ENCODE peak calls at places on chromosomes 5 and 9, in five cellular contexts. O, U, V, Y and E are unnamed samples. For H3K36me3, the result is how much of the 10 kb centered on the place peaks cover.

GRCh38 chr5:94698189-94698588 is 79.7 kb downstream of the SLF1 start:
- DNase-seq in U (no peak), Y (no peak), O (no peak), V (no peak), E (no peak)

GRCh38 chr5:133480366-133480765 is 132.0 kb downstream of the FSTL4 start:
- DNase-seq in Y (no peak), V (no peak), O (no peak), U (no peak), E (no peak)

GRCh38 chr5:93579561-93580386 is 1.2 kb downstream of the NR2F1-AS1 start:
- DNase-seq in Y (no peak), O (no peak), V (no peak), U (peak), E (no peak)

GRCh38 chr9:130662927-130663257 is 1.5 kb upstream of the PRDM12 start:
- DNase-seq in Y (no peak), O (no peak), U (no peak), V (no peak), E (no peak)

GRCh38 chr9:93827545-93828330 is 127.4 kb downstream of the BARX1 start:
- DNase-seq in V (peak), U (peak), Y (peak), O (peak), E (no peak)

GRCh38 chr9:104304925-104305324 is 199.1 kb upstream of the OR13F1 start:
- DNase-seq in Y (no peak), U (no peak), V (no peak), O (no peak), E (no peak)

GRCh38 chr5:62606878-62607277 is 28.3 kb downstream of the LRRC70 start:
- DNase-seq in U (no peak), O (no peak), V (no peak), Y (no peak), E (no peak)

GRCh38 chr5:135443329-135443960 is 3.7 kb downstream of the DCANP1 start:
- DNase-seq in O (peak), U (no peak), Y (no peak), V (no peak), E (no peak)

GRCh38 chr5:179033004-179033580 is 9.5 kb downstream of the ZNF879 start:
- DNase-seq in V (no peak), U (no peak), O (no peak), Y (no peak), E (no peak)
- H3K36me3 ChIP-seq in V (under half), U (half or more), O (half or more), Y (under half), E (under half)

GRCh38 chr5:171413153-171413910 is 6.1 kb upstream of the FGF18 start:
- DNase-seq in V (no peak), U (no peak), O (no peak), Y (no peak), E (no peak)
- H3K36me3 ChIP-seq in V (under half), U (half or more), O (half or more), Y (half or more), E (under half)

GRCh38 chr9:32468740-32469139 is 57.3 kb downstream of the RIGI start:
- DNase-seq in Y (no peak), O (no peak), V (no peak), U (no peak), E (no peak)

GRCh38 chr9:32463500-32463899 is 62.5 kb downstream of the RIGI start:
- DNase-seq in V (no peak), O (no peak), U (no peak), Y (no peak), E (no peak)
- H3K36me3 ChIP-seq in V (under half), O (half or more), U (half or more), Y (half or more), E (under half)

GRCh38 chr9:35054871-35055644 is 17.4 kb downstream of the VCP start:
- DNase-seq in Y (no peak), V (no peak), O (no peak), U (no peak), E (no peak)

GRCh38 chr9:35056571-35057270 is 15.7 kb downstream of the VCP start:
- DNase-seq in Y (no peak), O (no peak), V (no peak), U (no peak), E (no peak)

GRCh38 chr9:35057271-35057620 is 15.2 kb downstream of the VCP start:
- DNase-seq in O (no peak), V (no peak), Y (no peak), U (no peak), E (no peak)

GRCh38 chr9:35060548-35061207 is 11.7 kb downstream of the VCP start:
- DNase-seq in U (no peak), V (no peak), O (no peak), Y (no peak), E (no peak)

DNA sequence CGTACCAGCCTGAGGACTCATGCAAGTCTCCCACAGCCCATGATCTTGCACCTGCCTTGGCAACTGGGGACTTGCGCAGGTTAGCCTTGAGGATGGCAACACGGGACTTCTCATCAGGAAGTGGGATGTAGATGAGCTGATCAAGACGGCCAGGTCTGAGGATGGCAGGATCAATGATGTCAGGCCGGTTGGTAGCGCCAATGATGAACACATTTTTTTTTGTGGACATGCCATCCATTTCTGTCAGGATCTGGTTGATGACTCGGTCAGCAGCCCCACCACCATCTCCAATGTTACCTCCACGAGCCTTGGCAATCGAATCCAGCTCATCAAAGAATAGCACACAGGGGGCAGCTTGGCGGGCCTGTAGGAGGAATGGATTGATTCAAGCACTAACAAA is 13.0 kb downstream of the VCP start:
- DNase-seq in Y (no peak), O (no peak), V (no peak), U (no peak), E (no peak)
- H3K36me3 ChIP-seq in Y (half or more), O (half or more), V (under half), U (half or more), E (half or more)

DNA sequence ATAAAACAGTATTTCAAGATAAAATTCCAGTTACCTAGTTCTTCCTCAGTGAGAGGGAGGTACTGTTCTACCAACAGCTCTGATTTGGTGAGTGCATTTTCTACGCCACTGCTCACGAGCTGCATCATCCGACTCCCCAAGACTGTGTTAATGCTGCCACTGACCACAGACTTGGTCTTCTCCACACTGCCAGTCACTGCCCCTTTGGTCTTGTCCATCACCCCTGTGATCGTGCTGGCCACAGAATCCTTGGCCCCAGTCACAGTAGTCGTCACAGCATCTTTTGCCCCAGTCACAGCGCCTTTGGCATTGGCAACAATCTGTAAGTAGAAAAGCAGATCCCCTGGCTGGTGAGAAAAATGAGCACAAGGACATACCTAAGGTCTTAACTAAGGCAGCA is 6.4 kb downstream of the PLIN2 start:
- DNase-seq in O (no peak), Y (no peak), U (no peak), V (no peak), E (no peak)
- H3K36me3 ChIP-seq in O (half or more), Y (half or more), U (half or more), V (under half), E (under half)

GRCh38 chr9:137783521-137783920 is 94.1 kb upstream of the CACNA1B start:
- DNase-seq in U (no peak), Y (no peak), V (no peak), O (no peak), E (no peak)

GRCh38 chr9:137784046-137784445 is 93.5 kb upstream of the CACNA1B start:
- DNase-seq in U (no peak), Y (no peak), O (no peak), V (no peak), E (no peak)

GRCh38 chr9:137785704-137786161 is 91.8 kb upstream of the CACNA1B start:
- DNase-seq in U (no peak), O (no peak), V (peak), Y (no peak), E (no peak)

GRCh38 chr9:137786511-137786920 is 91.1 kb upstream of the CACNA1B start:
- DNase-seq in O (no peak), V (no peak), U (no peak), Y (no peak), E (no peak)

DNA sequence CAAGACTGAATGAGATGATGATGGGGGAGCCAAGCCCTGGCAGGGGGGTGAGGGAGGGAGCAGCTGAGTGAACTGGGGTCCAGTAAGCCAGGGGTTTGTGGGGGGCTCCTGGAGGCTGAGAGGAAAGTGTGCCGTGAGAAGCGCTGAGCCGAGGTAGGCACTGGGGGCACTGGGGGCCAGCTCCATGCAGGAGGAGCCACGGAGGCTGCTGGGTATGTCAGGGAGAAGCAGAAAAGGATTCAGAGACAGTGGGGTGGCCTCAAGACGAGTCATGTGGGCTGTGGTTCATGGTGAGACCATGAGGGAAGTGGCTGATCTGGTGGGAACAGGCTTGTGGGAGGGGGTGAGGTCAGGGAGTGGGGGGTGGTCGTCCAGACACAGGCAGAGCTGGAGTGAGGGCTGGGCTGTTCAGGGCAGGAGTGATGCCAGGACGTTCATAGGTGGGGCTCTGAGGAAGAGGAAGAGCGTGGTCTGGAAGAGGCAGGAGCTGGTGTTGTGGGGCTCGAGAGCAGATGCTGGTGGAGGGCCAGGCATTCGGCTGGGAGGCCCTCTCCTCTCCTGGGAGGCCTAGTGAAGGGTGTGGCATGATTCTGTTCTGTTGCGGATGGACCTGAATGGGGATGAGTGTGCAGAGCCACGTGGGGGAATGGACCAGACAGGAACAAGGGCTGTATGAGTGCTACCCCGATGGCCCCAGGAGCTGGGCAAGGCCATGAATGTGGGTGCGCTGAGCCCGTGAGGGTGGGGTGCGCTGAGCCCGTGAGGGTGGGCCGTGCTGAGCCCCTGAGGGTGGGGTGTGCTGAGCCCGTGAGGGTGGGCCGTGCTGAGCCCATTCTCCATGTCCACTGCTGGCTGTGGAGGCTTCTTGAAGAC is 92.7 kb upstream of the CACNA1B start:
- DNase-seq in V (no peak), O (no peak), Y (no peak), U (no peak), E (no peak)
- H3K36me3 ChIP-seq in V (under half), O (half or more), Y (half or more), U (half or more), E (under half)

DNA sequence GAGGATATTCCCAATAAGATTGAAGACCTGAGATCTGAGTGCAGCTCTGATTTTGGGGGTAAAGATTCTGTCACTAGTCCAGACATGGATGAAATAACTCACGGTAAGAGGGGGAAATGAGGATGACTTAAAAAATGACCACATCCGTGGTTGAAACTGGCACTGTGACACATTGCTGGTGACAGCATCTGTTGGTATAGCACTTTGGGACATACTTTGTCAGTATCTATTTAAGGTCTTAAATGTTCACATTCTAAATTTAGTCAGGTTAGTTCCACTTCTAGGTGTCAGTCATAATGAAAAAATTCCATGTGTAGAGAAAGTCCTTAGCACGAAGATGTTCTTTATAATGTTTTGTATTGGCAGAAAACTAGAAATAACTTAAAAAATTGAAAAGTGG is 70.9 kb downstream of the GAPVD1 start:
- DNase-seq in Y (peak), O (no peak), U (no peak), V (no peak), E (no peak)
- H3K36me3 ChIP-seq in Y (half or more), O (half or more), U (half or more), V (under half), E (under half)